ENCODE peak calls at places on chromosomes 11 and 22, in seven cellular contexts. C is tibial nerve; Q is A549; U is pancreas; L is fibroblast of lung; E is CD8-positive, alpha-beta memory T cell; O is NT2/D1. T is an unnamed sample.
A peak's percentile ranks its signal among the peaks of the same experiment; 100 is the strongest.

GRCh38 chr11:124643605-124644425 is 21.2 kb downstream of the TBRG1 start:
- DNase-seq in C (no peak), Q (no peak), U (no peak), L (peak; percentile 98), E (no peak), O (no peak), T (no peak)

GRCh38 chr11:20125927-20126326 is 34.3 kb downstream of the DBX1 start:
- DNase-seq in C (no peak), Q (peak; percentile 29), U (no peak), L (peak; percentile 88), E (no peak), O (no peak), T (no peak)

GRCh38 chr11:111598546-111598945 is 3.7 kb upstream of the SIK2 start:
- DNase-seq in C (no peak), Q (no peak), U (no peak), L (peak; percentile 61), E (no peak), O (no peak), T (no peak)

GRCh38 chr11:64842851-64843841 is 1.3 kb downstream of the CDC42BPG start:
- DNase-seq in C (no peak), Q (peak; percentile 48), U (peak; percentile 82), L (no peak), E (no peak), O (no peak), T (peak; percentile 49)

GRCh38 chr11:2864890-2865289 is 20.7 kb downstream of the CDKN1C start:
- DNase-seq in C (no peak), Q (no peak), U (no peak), L (no peak), E (no peak), O (no peak), T (no peak)

GRCh38 chr22:38700271-38700788 is 413 bp downstream of the JOSD1 start:
- DNase-seq in C (peak; percentile 41), Q (no peak), U (peak; percentile 88), L (no peak), E (no peak), O (no peak), T (peak; percentile 77)

GRCh38 chr11:79465160-79465559 is 24.3 kb upstream of the TENM4 start:
- DNase-seq in C (no peak), Q (no peak), U (no peak), L (no peak), E (no peak), O (no peak), T (no peak)

GRCh38 chr11:115959098-115959497 is 454.9 kb upstream of the CADM1 start:
- DNase-seq in C (no peak), Q (no peak), U (no peak), L (peak; percentile 16), E (no peak), O (no peak), T (no peak)

GRCh38 chr11:73358071-73358470 is 18.1 kb upstream of the RELT start:
- DNase-seq in C (no peak), Q (no peak), U (no peak), L (peak; percentile 42), E (no peak), O (no peak), T (no peak)

GRCh38 chr11:67996051-67996450 is 7.8 kb downstream of the UNC93B1 start:
- DNase-seq in C (no peak), Q (no peak), U (no peak), L (no peak), E (no peak), O (no peak), T (no peak)

GRCh38 chr22:39661501-39661841 is 90.9 kb downstream of the CACNA1I start:
- DNase-seq in C (no peak), Q (no peak), U (no peak), L (no peak), E (no peak), O (no peak), T (no peak)

GRCh38 chr22:27323646-27324045 is 477.9 kb downstream of the MN1 start:
- DNase-seq in C (no peak), Q (no peak), U (no peak), L (no peak), E (no peak), O (no peak), T (no peak)

GRCh38 chr22:40040927-40041326 is 46.2 kb downstream of the FAM83F start:
- DNase-seq in C (peak; percentile 51), Q (no peak), U (no peak), L (no peak), E (no peak), O (no peak), T (peak; percentile 52)

GRCh38 chr11:133821776-133822175 is 23.5 kb downstream of the SPATA19 start:
- DNase-seq in C (no peak), Q (peak; percentile 20), U (peak; percentile 67), L (peak; percentile 12), E (no peak), O (peak; percentile 77), T (peak; percentile 40)

GRCh38 chr11:105206633-105207032 is 67.1 kb upstream of the CARD18 start:
- DNase-seq in C (no peak), Q (no peak), U (no peak), L (peak; percentile 2), E (no peak), O (no peak), T (no peak)

GRCh38 chr11:14541180-14541579 is 21.0 kb upstream of the PSMA1 start:
- DNase-seq in C (no peak), Q (no peak), U (no peak), L (peak; percentile 1), E (no peak), O (no peak), T (peak; percentile 22)

GRCh38 chr22:42361523-42361922 is 70.7 kb downstream of the NFAM1 start:
- DNase-seq in C (no peak), Q (no peak), U (no peak), L (no peak), E (no peak), O (no peak), T (no peak)
- H3K9me3 ChIP-seq in C (no peaks in the 10 kb centered on the region), Q (no peaks in the 10 kb centered on the region), U (no peaks in the 10 kb centered on the region), L (no peaks in the 10 kb centered on the region), E (no peaks in the 10 kb centered on the region), O (no peaks in the 10 kb centered on the region), T (no peaks in the 10 kb centered on the region)

DNA sequence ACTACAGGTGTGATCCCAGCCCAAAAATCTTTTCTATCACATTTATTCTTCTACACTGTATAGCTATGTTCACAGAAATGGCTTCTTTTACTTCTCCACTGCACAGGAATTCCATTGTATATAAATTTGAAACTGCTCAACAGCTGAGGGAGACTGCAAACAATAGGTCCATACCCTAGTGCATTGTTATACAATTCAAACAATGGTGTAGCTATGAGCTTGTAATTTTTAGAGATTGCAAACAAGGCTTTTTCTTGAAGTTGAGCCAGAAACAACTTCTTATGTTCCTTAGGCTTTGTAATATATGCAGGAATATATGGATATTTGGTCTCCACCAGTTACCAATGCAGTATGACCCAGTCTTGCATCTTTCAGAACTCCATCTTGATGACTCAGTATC is 19.5 kb upstream of the SIK3 start:
- DNase-seq in C (no peak), Q (no peak), U (no peak), L (no peak), E (no peak), O (no peak), T (peak; percentile 77)
- H3K9me3 ChIP-seq in C (no peaks in the 10 kb centered on the region), Q (no peaks in the 10 kb centered on the region), U (no peaks in the 10 kb centered on the region), L (no peaks in the 10 kb centered on the region), E (no peaks in the 10 kb centered on the region), O (no peaks in the 10 kb centered on the region), T (no peaks in the 10 kb centered on the region)

GRCh38 chr22:22384668-22385244 is 123.8 kb downstream of the ZNF280B start:
- DNase-seq in C (no peak), Q (no peak), U (no peak), L (no peak), E (no peak), O (no peak), T (no peak)
- H3K9me3 ChIP-seq in C (no peaks in the 10 kb centered on the region), Q (no peaks in the 10 kb centered on the region), U (no peaks in the 10 kb centered on the region), L (no peaks in the 10 kb centered on the region), E (no peaks in the 10 kb centered on the region), O (no peaks in the 10 kb centered on the region), T (no peaks in the 10 kb centered on the region)

GRCh38 chr11:70623906-70624597 is 225.7 kb downstream of the CTTN start:
- DNase-seq in C (no peak), Q (no peak), U (no peak), L (no peak), E (no peak), O (no peak), T (no peak)

GRCh38 chr11:70622091-70622490 is 223.8 kb downstream of the CTTN start:
- DNase-seq in C (no peak), Q (no peak), U (no peak), L (no peak), E (no peak), O (no peak), T (no peak)

GRCh38 chr11:70625051-70625450 is 226.7 kb downstream of the CTTN start:
- DNase-seq in C (no peak), Q (no peak), U (no peak), L (no peak), E (no peak), O (no peak), T (no peak)

GRCh38 chr11:70625921-70626518 is 227.7 kb downstream of the CTTN start:
- DNase-seq in C (no peak), Q (no peak), U (no peak), L (no peak), E (no peak), O (no peak), T (no peak)

DNA sequence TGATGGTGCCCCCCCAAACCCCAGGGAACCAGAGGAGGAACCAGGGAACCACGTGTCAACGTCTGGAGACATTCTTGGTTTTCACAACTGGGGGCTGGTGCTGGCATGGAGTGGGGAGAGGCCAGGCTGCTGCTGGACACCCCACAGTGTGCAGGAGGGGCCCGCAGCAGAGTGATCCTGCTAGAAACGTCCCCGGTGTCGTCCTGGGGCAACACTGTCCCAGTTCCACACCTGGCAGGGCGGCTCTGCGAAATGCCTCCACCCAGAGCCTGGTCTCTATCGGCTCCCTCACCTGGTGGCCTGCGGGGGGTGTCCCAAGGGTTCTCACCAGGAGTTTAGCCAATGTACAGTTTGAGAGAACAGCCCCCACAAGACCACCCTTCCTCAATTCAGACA is 226.3 kb downstream of the CTTN start:
- DNase-seq in C (no peak), Q (no peak), U (no peak), L (no peak), E (no peak), O (no peak), T (no peak)
- H3K9me3 ChIP-seq in C (no peaks in the 10 kb centered on the region), Q (no peaks in the 10 kb centered on the region), U (no peaks in the 10 kb centered on the region), L (no peaks in the 10 kb centered on the region), E (no peaks in the 10 kb centered on the region), O (no peaks in the 10 kb centered on the region), T (no peaks in the 10 kb centered on the region)

T was measured in HAP-1.